ENCODE peak calls at places on chromosomes 12 and 14, in ten cellular contexts. L is lung microvascular endothelial cell, U is AG20443, I is lower leg skin, G is AG09319, N is T-helper 9 cell, O is endothelial cell, E is cardiac septum, X is cardiac muscle cell, D is GM23338. Y is an unnamed sample.

GRCh38 chr12:6049992-6050391 is 74.5 kb downstream of the VWF start:
- DNase-seq in E (no peak), D (peak), L (no peak), X (no peak), U (no peak), G (no peak), I (no peak), N (no peak), O (no peak), Y (no peak)

GRCh38 chr12:79547735-79548347 is 142.9 kb downstream of the PAWR start:
- DNase-seq in N (no peak), X (peak), L (peak), D (peak), E (no peak), U (peak), I (no peak), O (peak), G (peak), Y (peak)

GRCh38 chr12:50740307-50740706 is 23.6 kb upstream of the ATF1 start:
- DNase-seq in U (no peak), X (no peak), L (no peak), O (no peak), D (no peak), E (no peak), I (peak), N (no peak), G (no peak), Y (no peak)

GRCh38 chr14:21748869-21749303 is 75.3 kb upstream of the OR4E1 start:
- DNase-seq in O (peak), I (no peak), E (no peak), X (peak), U (peak), D (peak), L (peak), N (peak), G (no peak), Y (no peak)

GRCh38 chr12:14999421-15000047 is 26.7 kb downstream of the PDE6H start:
- DNase-seq in X (no peak), O (no peak), I (no peak), E (no peak), L (no peak), N (no peak), D (no peak), U (no peak), G (no peak), Y (no peak)

GRCh38 chr14:54695196-54695595 is 128.3 kb downstream of the SAMD4A start:
- DNase-seq in U (no peak), D (no peak), X (no peak), G (no peak), N (no peak), I (no peak), E (no peak), L (no peak), O (no peak), Y (no peak)

GRCh38 chr12:12010277-12011031 is 60.3 kb upstream of the BCL2L14 start:
- DNase-seq in I (peak), U (peak), G (peak), L (no peak), N (peak), E (peak), O (no peak), D (no peak), X (peak), Y (no peak)

GRCh38 chr12:34406996-34407300 is 384.7 kb downstream of the ALG10 start:
- DNase-seq in N (no peak), U (peak), D (no peak), E (peak), X (no peak), O (peak), I (peak), L (no peak), G (no peak), Y (no peak)

GRCh38 chr12:80213246-80213645 is 113.9 kb downstream of the OTOGL start:
- DNase-seq in G (no peak), X (no peak), E (no peak), U (no peak), D (no peak), L (no peak), I (no peak), O (no peak), N (no peak), Y (no peak)

GRCh38 chr12:94560416-94561221 is 89.7 kb downstream of the TMCC3 start:
- DNase-seq in X (peak), N (no peak), L (no peak), I (no peak), G (no peak), D (peak), O (no peak), U (no peak), E (no peak), Y (no peak)

GRCh38 chr12:64742371-64742770 is 16.8 kb downstream of the GNS start:
- DNase-seq in G (no peak), I (no peak), L (no peak), D (no peak), U (no peak), X (no peak), O (no peak), E (no peak), N (no peak), Y (no peak)

GRCh38 chr12:15208140-15208539 is 13.1 kb downstream of the RERG start:
- DNase-seq in U (no peak), N (no peak), I (no peak), X (peak), O (no peak), L (no peak), G (no peak), E (no peak), D (peak), Y (no peak)

GRCh38 chr12:115623764-115624334 is 653.6 kb downstream of the MED13L start:
- DNase-seq in O (no peak), L (no peak), D (peak), U (no peak), G (no peak), E (peak), I (no peak), N (no peak), X (peak), Y (no peak)

Y was measured in GM04503.